ENCODE peak calls at places on chromosome 2, in ten cellular contexts. Y, N, F, L, T, H, Z, V, S and P are unnamed samples.

GRCh38 chr2:112340868-112341267 is 65.5 kb downstream of the ZC3H6 start:
- DNase-seq in Y (no peak), N (no peak), F (no peak), L (no peak), T (no peak), H (no peak), Z (no peak), V (no peak), S (no peak), P (no peak)

GRCh38 chr2:205704101-205704741 is 21.9 kb downstream of the NRP2 start:
- DNase-seq in Y (no peak), N (no peak), F (no peak), L (no peak), T (no peak), H (no peak), Z (no peak), V (no peak), S (no peak), P (no peak)

GRCh38 chr2:231714639-231715498 is 6.5 kb downstream of the PTMA start:
- DNase-seq in Y (peak), N (peak), F (no peak), L (peak), T (peak), H (peak), Z (peak), V (no peak), S (peak), P (peak)

GRCh38 chr2:218855305-218856167 is 4.1 kb upstream of the WNT6 start:
- DNase-seq in Y (no peak), N (no peak), F (no peak), L (no peak), T (no peak), H (no peak), Z (no peak), V (no peak), S (no peak), P (no peak)

GRCh38 chr2:16952368-16952767 is 286.7 kb upstream of the CYRIA start:
- DNase-seq in Y (no peak), N (no peak), F (no peak), L (no peak), T (no peak), H (no peak), Z (no peak), V (no peak), S (no peak), P (no peak)

GRCh38 chr2:119254601-119255080 is 31.0 kb downstream of the STEAP3 start:
- DNase-seq in Y (no peak), N (no peak), F (no peak), L (no peak), T (no peak), H (no peak), Z (no peak), V (no peak), S (no peak), P (no peak)

GRCh38 chr2:234978466-234979203 is 26.8 kb downstream of the SH3BP4 start:
- DNase-seq in Y (no peak), N (no peak), F (no peak), L (no peak), T (no peak), H (no peak), Z (no peak), V (no peak), S (no peak), P (no peak)

GRCh38 chr2:121103969-121104368 is 181.0 kb downstream of the TFCP2L1 start:
- DNase-seq in Y (no peak), N (no peak), F (no peak), L (no peak), T (no peak), H (no peak), Z (no peak), V (no peak), S (no peak), P (no peak)

GRCh38 chr2:222859786-222860726 is 780 bp upstream of the ACSL3 start:
- DNase-seq in Y (no peak), N (no peak), F (peak), L (peak), T (no peak), H (peak), Z (peak), V (no peak), S (peak), P (no peak)

GRCh38 chr2:53028259-53028658 is 739.3 kb upstream of the CHAC2 start:
- DNase-seq in Y (no peak), N (no peak), F (peak), L (no peak), T (no peak), H (no peak), Z (no peak), V (no peak), S (no peak), P (no peak)

GRCh38 chr2:238045575-238045974 is 15.2 kb upstream of the SCLY start:
- DNase-seq in Y (no peak), N (no peak), F (no peak), L (no peak), T (no peak), H (no peak), Z (no peak), V (no peak), S (no peak), P (no peak)

GRCh38 chr2:174664084-174664759 is 66.6 kb upstream of the WIPF1 start:
- DNase-seq in Y (no peak), N (no peak), F (no peak), L (no peak), T (no peak), H (no peak), Z (no peak), V (no peak), S (no peak), P (no peak)

GRCh38 chr2:212484563-212485080 is 54.0 kb downstream of the ERBB4 start:
- DNase-seq in Y (no peak), N (no peak), F (no peak), L (no peak), T (no peak), H (no peak), Z (no peak), V (no peak), S (no peak), P (no peak)

GRCh38 chr2:38269421-38269820 is 107.7 kb downstream of the ATL2 start:
- DNase-seq in Y (no peak), N (no peak), F (no peak), L (no peak), T (no peak), H (no peak), Z (no peak), V (no peak), S (no peak), P (no peak)

GRCh38 chr2:29293830-29294438 is 178.7 kb downstream of the CLIP4 start:
- DNase-seq in Y (no peak), N (no peak), F (no peak), L (no peak), T (no peak), H (no peak), Z (peak), V (no peak), S (peak), P (no peak)

GRCh38 chr2:11073791-11074190 is 81.5 kb upstream of the SLC66A3 start:
- DNase-seq in Y (no peak), N (no peak), F (no peak), L (no peak), T (no peak), H (no peak), Z (no peak), V (no peak), S (no peak), P (no peak)

GRCh38 chr2:121018136-121019057 is 266.6 kb downstream of the TFCP2L1 start:
- DNase-seq in Y (no peak), N (no peak), F (no peak), L (peak), T (no peak), H (no peak), Z (no peak), V (no peak), S (peak), P (no peak)

GRCh38 chr2:169923977-169924376 is 96.7 kb downstream of the UBR3 start:
- DNase-seq in Y (no peak), N (no peak), F (no peak), L (no peak), T (no peak), H (no peak), Z (no peak), V (no peak), S (no peak), P (no peak)

GRCh38 chr2:24814498-24814897 is 21.3 kb downstream of the CENPO start:
- DNase-seq in Y (no peak), N (no peak), F (no peak), L (no peak), T (no peak), H (no peak), Z (no peak), V (no peak), S (no peak), P (no peak)

GRCh38 chr2:229206548-229206947 is 64.5 kb downstream of the PID1 start:
- DNase-seq in Y (no peak), N (no peak), F (no peak), L (peak), T (no peak), H (no peak), Z (no peak), V (no peak), S (no peak), P (no peak)

GRCh38 chr2:189124175-189124574 is 55.4 kb downstream of the COL5A2 start:
- DNase-seq in Y (no peak), N (no peak), F (no peak), L (no peak), T (no peak), H (no peak), Z (no peak), V (no peak), S (no peak), P (no peak)

GRCh38 chr2:232870766-232871371 is 805 bp downstream of the SNORC start:
- DNase-seq in Y (peak), N (no peak), F (no peak), L (no peak), T (no peak), H (no peak), Z (no peak), V (no peak), S (no peak), P (no peak)